ENCODE peak calls at places on chromosomes 11 and 22, in seven cellular contexts. One of them, this sample, is unnamed.

GRCh38 chr11:113176561-113176960 is 137.8 kb upstream of the TTC12 start:
- DNase-seq in NCI-H2171: no peak
- DNase-seq in PC-3: no peak
- DNase-seq in stomach: no peak
- DNase-seq in effector memory CD8-positive, alpha-beta T cell: no peak
- DNase-seq in CD4-positive, alpha-beta memory T cell: no peak
- DNase-seq in stimulated activated CD4-positive, alpha-beta T cell treated with anti-CD3 and anti-CD28 coated beads, Interleukin-4, amount 100 ng/mL, for 1 hour: no peak
- DNase-seq in this sample: no peak

GRCh38 chr11:27370374-27370773 is 7.4 kb upstream of the CCDC34 start:
- DNase-seq in stomach: no peak
- DNase-seq in NCI-H2171: no peak
- DNase-seq in stimulated activated CD4-positive, alpha-beta T cell treated with anti-CD3 and anti-CD28 coated beads, Interleukin-4, amount 100 ng/mL, for 1 hour: no peak
- DNase-seq in effector memory CD8-positive, alpha-beta T cell: no peak
- DNase-seq in PC-3: no peak
- DNase-seq in CD4-positive, alpha-beta memory T cell: no peak
- DNase-seq in this sample: no peak

GRCh38 chr11:3153291-3153861 is 11.7 kb downstream of the OSBPL5 start:
- DNase-seq in PC-3: no peak
- DNase-seq in NCI-H2171: no peak
- DNase-seq in effector memory CD8-positive, alpha-beta T cell: no peak
- DNase-seq in CD4-positive, alpha-beta memory T cell: no peak
- DNase-seq in stimulated activated CD4-positive, alpha-beta T cell treated with anti-CD3 and anti-CD28 coated beads, Interleukin-4, amount 100 ng/mL, for 1 hour: no peak
- DNase-seq in stomach: no peak
- DNase-seq in this sample: no peak

GRCh38 chr11:83006877-83007330 is 64.8 kb downstream of the RAB30 start:
- DNase-seq in stomach: no peak
- DNase-seq in CD4-positive, alpha-beta memory T cell: no peak
- DNase-seq in effector memory CD8-positive, alpha-beta T cell: no peak
- DNase-seq in PC-3: peak; percentile 77
- DNase-seq in stimulated activated CD4-positive, alpha-beta T cell treated with anti-CD3 and anti-CD28 coated beads, Interleukin-4, amount 100 ng/mL, for 1 hour: no peak
- DNase-seq in NCI-H2171: no peak
- DNase-seq in this sample: no peak

GRCh38 chr11:45243931-45244330 is 42.2 kb downstream of the SYT13 start:
- DNase-seq in stomach: no peak
- DNase-seq in effector memory CD8-positive, alpha-beta T cell: no peak
- DNase-seq in stimulated activated CD4-positive, alpha-beta T cell treated with anti-CD3 and anti-CD28 coated beads, Interleukin-4, amount 100 ng/mL, for 1 hour: no peak
- DNase-seq in NCI-H2171: no peak
- DNase-seq in PC-3: no peak
- DNase-seq in CD4-positive, alpha-beta memory T cell: no peak
- DNase-seq in this sample: no peak

GRCh38 chr11:8839957-8840945 is 70.7 kb upstream of the AKIP1 start:
- DNase-seq in NCI-H2171: no peak
- DNase-seq in effector memory CD8-positive, alpha-beta T cell: no peak
- DNase-seq in PC-3: peak; percentile 27
- DNase-seq in stimulated activated CD4-positive, alpha-beta T cell treated with anti-CD3 and anti-CD28 coated beads, Interleukin-4, amount 100 ng/mL, for 1 hour: no peak
- DNase-seq in stomach: peak; percentile 76
- DNase-seq in CD4-positive, alpha-beta memory T cell: no peak
- DNase-seq in this sample: no peak

GRCh38 chr11:130000552-130001176 is 2.0 kb downstream of the PRDM10 start:
- DNase-seq in NCI-H2171: no peak
- DNase-seq in stimulated activated CD4-positive, alpha-beta T cell treated with anti-CD3 and anti-CD28 coated beads, Interleukin-4, amount 100 ng/mL, for 1 hour: no peak
- DNase-seq in effector memory CD8-positive, alpha-beta T cell: no peak
- DNase-seq in CD4-positive, alpha-beta memory T cell: no peak
- DNase-seq in stomach: no peak
- DNase-seq in PC-3: no peak
- DNase-seq in this sample: no peak

GRCh38 chr11:15258433-15259350 is 144.0 kb downstream of the INSC start:
- DNase-seq in PC-3: peak; percentile 31
- DNase-seq in stomach: no peak
- DNase-seq in stimulated activated CD4-positive, alpha-beta T cell treated with anti-CD3 and anti-CD28 coated beads, Interleukin-4, amount 100 ng/mL, for 1 hour: no peak
- DNase-seq in effector memory CD8-positive, alpha-beta T cell: no peak
- DNase-seq in NCI-H2171: no peak
- DNase-seq in CD4-positive, alpha-beta memory T cell: no peak
- DNase-seq in this sample: no peak

GRCh38 chr22:49632199-49633009 is 195.3 kb downstream of the BRD1 start:
- DNase-seq in CD4-positive, alpha-beta memory T cell: no peak
- DNase-seq in effector memory CD8-positive, alpha-beta T cell: no peak
- DNase-seq in NCI-H2171: peak; percentile 70
- DNase-seq in stomach: peak; percentile 55
- DNase-seq in stimulated activated CD4-positive, alpha-beta T cell treated with anti-CD3 and anti-CD28 coated beads, Interleukin-4, amount 100 ng/mL, for 1 hour: no peak
- DNase-seq in PC-3: peak; percentile 73
- DNase-seq in this sample: no peak

GRCh38 chr11:63978551-63979235 is 4.3 kb downstream of the COX8A start:
- DNase-seq in NCI-H2171: no peak
- DNase-seq in effector memory CD8-positive, alpha-beta T cell: no peak
- DNase-seq in stomach: no peak
- DNase-seq in PC-3: no peak
- DNase-seq in CD4-positive, alpha-beta memory T cell: no peak
- DNase-seq in stimulated activated CD4-positive, alpha-beta T cell treated with anti-CD3 and anti-CD28 coated beads, Interleukin-4, amount 100 ng/mL, for 1 hour: no peak
- DNase-seq in this sample: no peak

GRCh38 chr11:105720096-105720495 is 110.2 kb downstream of the GRIA4 start:
- DNase-seq in CD4-positive, alpha-beta memory T cell: no peak
- DNase-seq in effector memory CD8-positive, alpha-beta T cell: no peak
- DNase-seq in stomach: no peak
- DNase-seq in NCI-H2171: no peak
- DNase-seq in PC-3: no peak
- DNase-seq in stimulated activated CD4-positive, alpha-beta T cell treated with anti-CD3 and anti-CD28 coated beads, Interleukin-4, amount 100 ng/mL, for 1 hour: no peak
- DNase-seq in this sample: no peak

GRCh38 chr22:43449831-43450225 is 38.0 kb downstream of the MPPED1 start:
- DNase-seq in NCI-H2171: no peak
- DNase-seq in stomach: no peak
- DNase-seq in effector memory CD8-positive, alpha-beta T cell: no peak
- DNase-seq in PC-3: no peak
- DNase-seq in CD4-positive, alpha-beta memory T cell: no peak
- DNase-seq in stimulated activated CD4-positive, alpha-beta T cell treated with anti-CD3 and anti-CD28 coated beads, Interleukin-4, amount 100 ng/mL, for 1 hour: no peak
- DNase-seq in this sample: no peak

GRCh38 chr22:43953988-43954771 is 1.1 kb upstream of the SAMM50 start:
- DNase-seq in NCI-H2171: no peak
- DNase-seq in stimulated activated CD4-positive, alpha-beta T cell treated with anti-CD3 and anti-CD28 coated beads, Interleukin-4, amount 100 ng/mL, for 1 hour: no peak
- DNase-seq in PC-3: no peak
- DNase-seq in CD4-positive, alpha-beta memory T cell: peak; percentile 7
- DNase-seq in effector memory CD8-positive, alpha-beta T cell: no peak
- DNase-seq in stomach: no peak
- DNase-seq in this sample: no peak

GRCh38 chr11:28999620-29000019 is 891.4 kb downstream of the METTL15 start:
- DNase-seq in PC-3: no peak
- DNase-seq in effector memory CD8-positive, alpha-beta T cell: no peak
- DNase-seq in stimulated activated CD4-positive, alpha-beta T cell treated with anti-CD3 and anti-CD28 coated beads, Interleukin-4, amount 100 ng/mL, for 1 hour: no peak
- DNase-seq in NCI-H2171: no peak
- DNase-seq in stomach: no peak
- DNase-seq in CD4-positive, alpha-beta memory T cell: no peak
- DNase-seq in this sample: no peak

GRCh38 chr22:50687829-50688228 is 15.2 kb downstream of the SHANK3 start:
- DNase-seq in effector memory CD8-positive, alpha-beta T cell: no peak
- DNase-seq in PC-3: no peak
- DNase-seq in stomach: peak; percentile 8
- DNase-seq in stimulated activated CD4-positive, alpha-beta T cell treated with anti-CD3 and anti-CD28 coated beads, Interleukin-4, amount 100 ng/mL, for 1 hour: no peak
- DNase-seq in CD4-positive, alpha-beta memory T cell: no peak
- DNase-seq in NCI-H2171: no peak
- DNase-seq in this sample: no peak

GRCh38 chr22:21026783-21027692 is 5.3 kb downstream of the SLC7A4 start:
- DNase-seq in stimulated activated CD4-positive, alpha-beta T cell treated with anti-CD3 and anti-CD28 coated beads, Interleukin-4, amount 100 ng/mL, for 1 hour: no peak
- DNase-seq in effector memory CD8-positive, alpha-beta T cell: no peak
- DNase-seq in stomach: no peak
- DNase-seq in PC-3: no peak
- DNase-seq in NCI-H2171: peak; percentile 67
- DNase-seq in CD4-positive, alpha-beta memory T cell: no peak
- DNase-seq in this sample: no peak

GRCh38 chr11:27716850-27717249 is 16.6 kb upstream of the BDNF start:
- DNase-seq in effector memory CD8-positive, alpha-beta T cell: no peak
- DNase-seq in NCI-H2171: no peak
- DNase-seq in stimulated activated CD4-positive, alpha-beta T cell treated with anti-CD3 and anti-CD28 coated beads, Interleukin-4, amount 100 ng/mL, for 1 hour: no peak
- DNase-seq in PC-3: peak; percentile 44
- DNase-seq in stomach: no peak
- DNase-seq in CD4-positive, alpha-beta memory T cell: no peak
- DNase-seq in this sample: no peak

GRCh38 chr22:26690654-26691376 is 33.4 kb downstream of the MIAT start:
- DNase-seq in NCI-H2171: no peak
- DNase-seq in PC-3: no peak
- DNase-seq in CD4-positive, alpha-beta memory T cell: no peak
- DNase-seq in effector memory CD8-positive, alpha-beta T cell: no peak
- DNase-seq in stomach: no peak
- DNase-seq in stimulated activated CD4-positive, alpha-beta T cell treated with anti-CD3 and anti-CD28 coated beads, Interleukin-4, amount 100 ng/mL, for 1 hour: no peak
- DNase-seq in this sample: no peak

GRCh38 chr11:67090717-67091116 is 28.3 kb upstream of the KDM2A start:
- DNase-seq in CD4-positive, alpha-beta memory T cell: no peak
- DNase-seq in PC-3: no peak
- DNase-seq in NCI-H2171: no peak
- DNase-seq in stomach: no peak
- DNase-seq in stimulated activated CD4-positive, alpha-beta T cell treated with anti-CD3 and anti-CD28 coated beads, Interleukin-4, amount 100 ng/mL, for 1 hour: no peak
- DNase-seq in effector memory CD8-positive, alpha-beta T cell: no peak
- DNase-seq in this sample: no peak

GRCh38 chr11:116791002-116791812 is 472 bp downstream of the APOA5 start:
- DNase-seq in effector memory CD8-positive, alpha-beta T cell: peak; percentile 76
- DNase-seq in stomach: peak; percentile 86
- DNase-seq in PC-3: peak; percentile 48
- DNase-seq in CD4-positive, alpha-beta memory T cell: peak; percentile 70
- DNase-seq in stimulated activated CD4-positive, alpha-beta T cell treated with anti-CD3 and anti-CD28 coated beads, Interleukin-4, amount 100 ng/mL, for 1 hour: peak; percentile 77
- DNase-seq in NCI-H2171: no peak
- DNase-seq in this sample: peak; percentile 77

GRCh38 chr11:69734367-69734766 is 30.5 kb upstream of the FGF19 start:
- DNase-seq in effector memory CD8-positive, alpha-beta T cell: no peak
- DNase-seq in stomach: no peak
- DNase-seq in CD4-positive, alpha-beta memory T cell: no peak
- DNase-seq in stimulated activated CD4-positive, alpha-beta T cell treated with anti-CD3 and anti-CD28 coated beads, Interleukin-4, amount 100 ng/mL, for 1 hour: no peak
- DNase-seq in NCI-H2171: no peak
- DNase-seq in PC-3: no peak
- DNase-seq in this sample: no peak

GRCh38 chr22:35568751-35569725 is 28.4 kb downstream of the RASD2 start:
- DNase-seq in CD4-positive, alpha-beta memory T cell: no peak
- DNase-seq in effector memory CD8-positive, alpha-beta T cell: no peak
- DNase-seq in stomach: peak; percentile 28
- DNase-seq in stimulated activated CD4-positive, alpha-beta T cell treated with anti-CD3 and anti-CD28 coated beads, Interleukin-4, amount 100 ng/mL, for 1 hour: no peak
- DNase-seq in NCI-H2171: no peak
- DNase-seq in PC-3: peak; percentile 78
- DNase-seq in this sample: no peak

GRCh38 chr22:39277135-39277607 is 32.4 kb upstream of the PDGFB start:
- DNase-seq in stomach: no peak
- DNase-seq in PC-3: peak; percentile 73
- DNase-seq in NCI-H2171: no peak
- DNase-seq in stimulated activated CD4-positive, alpha-beta T cell treated with anti-CD3 and anti-CD28 coated beads, Interleukin-4, amount 100 ng/mL, for 1 hour: no peak
- DNase-seq in CD4-positive, alpha-beta memory T cell: no peak
- DNase-seq in effector memory CD8-positive, alpha-beta T cell: no peak
- DNase-seq in this sample: no peak

GRCh38 chr11:30326114-30326783 is 3.3 kb downstream of the ARL14EP start:
- DNase-seq in PC-3: peak; percentile 9
- DNase-seq in effector memory CD8-positive, alpha-beta T cell: no peak
- DNase-seq in stimulated activated CD4-positive, alpha-beta T cell treated with anti-CD3 and anti-CD28 coated beads, Interleukin-4, amount 100 ng/mL, for 1 hour: no peak
- DNase-seq in CD4-positive, alpha-beta memory T cell: no peak
- DNase-seq in stomach: no peak
- DNase-seq in NCI-H2171: no peak
- DNase-seq in this sample: no peak

GRCh38 chr11:12539570-12539969 is 134.7 kb upstream of the TEAD1 start:
- DNase-seq in NCI-H2171: no peak
- DNase-seq in stomach: no peak
- DNase-seq in CD4-positive, alpha-beta memory T cell: no peak
- DNase-seq in PC-3: peak; percentile 78
- DNase-seq in stimulated activated CD4-positive, alpha-beta T cell treated with anti-CD3 and anti-CD28 coated beads, Interleukin-4, amount 100 ng/mL, for 1 hour: no peak
- DNase-seq in effector memory CD8-positive, alpha-beta T cell: no peak
- DNase-seq in this sample: no peak

GRCh38 chr11:10534331-10534730 is 6.7 kb downstream of the RNF141 start:
- DNase-seq in CD4-positive, alpha-beta memory T cell: no peak
- DNase-seq in PC-3: no peak
- DNase-seq in effector memory CD8-positive, alpha-beta T cell: no peak
- DNase-seq in NCI-H2171: no peak
- DNase-seq in stomach: no peak
- DNase-seq in stimulated activated CD4-positive, alpha-beta T cell treated with anti-CD3 and anti-CD28 coated beads, Interleukin-4, amount 100 ng/mL, for 1 hour: no peak
- DNase-seq in this sample: no peak

GRCh38 chr11:90997241-90997640 is 774.4 kb upstream of the CHORDC1 start:
- DNase-seq in PC-3: no peak
- DNase-seq in stimulated activated CD4-positive, alpha-beta T cell treated with anti-CD3 and anti-CD28 coated beads, Interleukin-4, amount 100 ng/mL, for 1 hour: no peak
- DNase-seq in CD4-positive, alpha-beta memory T cell: no peak
- DNase-seq in stomach: no peak
- DNase-seq in effector memory CD8-positive, alpha-beta T cell: no peak
- DNase-seq in NCI-H2171: no peak
- DNase-seq in this sample: no peak